ENCODE peak calls at places on chromosomes 12 and 14, in eight cellular contexts. V is MV-4-11, W is T-helper 2 cell, U is HTR-8/SVneo, A is T-helper 9 cell, S is Caki2, X is activated T-cell treated with anti-CD3 and anti-CD28 coated beads for 1 hour, O is RWPE1. L is an unnamed sample.

GRCh38 chr12:117119592-117120198 is 20.5 kb upstream of the TESC start:
- DNase-seq in V (peak), W (no peak), U (no peak), A (no peak), S (no peak), X (no peak), O (peak), L (peak)

GRCh38 chr12:68327896-68328295 is 4.3 kb downstream of the MDM1 start:
- DNase-seq in V (no peak), W (no peak), U (no peak), A (no peak), S (no peak), X (no peak), O (no peak), L (no peak)

GRCh38 chr14:89973234-89973823 is 17.6 kb downstream of the TDP1 start:
- DNase-seq in V (peak), W (peak), U (peak), A (peak), S (peak), X (peak), O (peak), L (peak)

GRCh38 chr12:11885261-11886038 is 185.3 kb upstream of the BCL2L14 start:
- DNase-seq in V (no peak), W (no peak), U (peak), A (no peak), S (peak), X (no peak), O (peak), L (peak)

GRCh38 chr12:20268121-20268732 is 100.1 kb upstream of the PDE3A start:
- DNase-seq in V (peak), W (no peak), U (no peak), A (no peak), S (peak), X (no peak), O (no peak), L (no peak)

GRCh38 chr12:66637693-66638301 is 41.1 kb downstream of the GRIP1 start:
- DNase-seq in V (no peak), W (no peak), U (no peak), A (no peak), S (no peak), X (no peak), O (no peak), L (no peak)

GRCh38 chr14:20197459-20197858 is 6.8 kb downstream of the OR11G2 start:
- DNase-seq in V (peak), W (no peak), U (no peak), A (no peak), S (no peak), X (no peak), O (no peak), L (no peak)

GRCh38 chr14:58705066-58705465 is 67.3 kb downstream of the DACT1 start:
- DNase-seq in V (no peak), W (no peak), U (no peak), A (no peak), S (no peak), X (no peak), O (no peak), L (peak)

GRCh38 chr12:110001596-110001995 is 2.4 kb downstream of the ANKRD13A start:
- DNase-seq in V (no peak), W (no peak), U (no peak), A (no peak), S (no peak), X (no peak), O (peak), L (peak)

L was measured in GM03348.